ENCODE peak calls at places on chromosomes 16 and 17, in seven cellular contexts. W, Y, Q, T, K, L and N are unnamed samples.

GRCh38 chr16:8496364-8496763 is 93.9 kb downstream of the TMEM114 start:
- DNase-seq in Q (no peak), Y (no peak), L (no peak), K (no peak), T (no peak), W (no peak), N (no peak)

GRCh38 chr17:50298018-50298417 is 23.8 kb downstream of the TMEM92 start:
- DNase-seq in L (no peak), Y (no peak), T (no peak), Q (no peak), K (no peak), W (no peak), N (no peak)

GRCh38 chr17:58325976-58326468 is 2.6 kb downstream of the TSPOAP1 start:
- DNase-seq in T (no peak), W (no peak), Y (peak), Q (no peak), K (no peak), L (no peak), N (no peak)

GRCh38 chr16:11973065-11973464 is 3.5 kb upstream of the SNX29 start:
- DNase-seq in Y (no peak), K (no peak), L (no peak), W (no peak), Q (no peak), T (no peak), N (no peak)

GRCh38 chr17:19335951-19336631 is 26.4 kb downstream of the B9D1 start:
- DNase-seq in T (no peak), K (no peak), L (no peak), W (no peak), Q (no peak), Y (no peak), N (no peak)

GRCh38 chr17:29159286-29159860 is 20.8 kb downstream of the MYO18A start:
- DNase-seq in T (no peak), L (no peak), K (no peak), Q (no peak), Y (no peak), W (no peak), N (no peak)

GRCh38 chr17:13157656-13158055 is 139.8 kb upstream of the ELAC2 start:
- DNase-seq in Y (no peak), W (no peak), Q (no peak), T (no peak), K (no peak), L (no peak), N (no peak)

GRCh38 chr16:907819-908218 is 63.0 kb downstream of the LMF1 start:
- DNase-seq in Y (no peak), Q (no peak), L (no peak), T (no peak), K (no peak), W (no peak), N (no peak)

GRCh38 chr16:67068212-67068753 is 39.3 kb downstream of the CBFB start:
- DNase-seq in Q (no peak), W (peak), K (no peak), T (no peak), L (no peak), Y (peak), N (no peak)

GRCh38 chr17:51165680-51166197 is 472 bp upstream of the NME2 start:
- DNase-seq in Q (peak), L (no peak), K (no peak), Y (no peak), W (peak), T (peak), N (no peak)

GRCh38 chr16:85358704-85359146 is 246.5 kb upstream of the CIBAR2 start:
- DNase-seq in Q (no peak), Y (no peak), K (no peak), T (no peak), W (no peak), L (no peak), N (no peak)

GRCh38 chr16:30957456-30958163 is at the start of gene SETD1A:
- DNase-seq in K (peak), W (peak), L (peak), T (peak), Y (peak), Q (peak), N (peak)
- TF ChIP-seq POLR2A in K (peak), W (no peak), L (no peak), T (no peak), Y (peak), Q (no peak), N (peak)

GRCh38 chr16:69286941-69287713 is 24.0 kb upstream of the VPS4A start:
- DNase-seq in T (peak), Y (peak), K (peak), Q (peak), W (peak), L (no peak), N (peak)
- H3K4me3 ChIP-seq in T (no peak), Y (no peak), K (no peak), Q (no peak), W (no peak), L (no peak), N (no peak)

DNA sequence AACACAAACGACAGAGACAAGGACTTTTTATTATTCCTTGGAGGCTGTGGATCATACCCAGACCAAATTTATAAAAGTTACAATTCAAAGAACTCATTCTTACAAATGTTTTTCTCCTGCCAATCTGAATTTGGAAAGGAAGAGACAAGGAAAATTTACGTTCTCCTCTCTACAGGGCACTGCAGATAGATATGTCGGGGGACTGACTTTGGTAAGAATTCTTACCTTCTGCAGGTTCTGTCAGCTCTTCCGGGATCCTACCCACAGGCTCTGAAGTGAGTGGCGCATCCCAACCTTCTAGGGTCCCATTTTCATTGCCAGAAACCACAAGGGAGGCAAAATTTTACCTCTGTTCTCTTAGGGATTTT is 2.2 kb upstream of the SLFN12L start:
- DNase-seq in K (no peak), Q (no peak), W (no peak), Y (no peak), T (no peak), L (no peak), N (no peak)
- H3K27ac ChIP-seq in K (no peak), Q (peak), W (no peak), Y (no peak), T (peak), L (peak), N (peak)

DNA sequence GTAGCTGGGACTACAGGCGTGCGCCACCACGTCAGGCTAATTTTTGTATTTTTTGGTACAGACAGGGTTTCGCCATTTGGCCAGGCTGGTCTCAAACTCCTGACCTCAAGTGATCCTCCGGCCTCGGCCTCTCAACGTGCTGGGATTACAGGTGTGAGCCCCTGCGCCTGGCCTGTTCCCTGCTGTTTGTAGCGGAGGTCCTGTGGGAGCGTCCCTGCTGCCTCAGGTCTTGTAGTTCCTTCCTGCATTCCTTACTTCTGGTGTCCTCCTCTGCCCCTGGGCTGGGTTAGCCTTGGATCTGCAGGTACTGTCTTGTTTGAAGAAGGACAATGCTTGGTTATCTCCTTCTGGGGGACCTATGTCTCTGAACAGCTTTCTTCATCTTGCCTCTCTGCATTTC is 23.6 kb upstream of the G6PC1 start:
- DNase-seq in Q (no peak), W (no peak), Y (no peak), K (no peak), L (no peak), T (no peak), N (no peak)
- TF ChIP-seq POLR2A in Q (no peak), W (no peak), Y (no peak), K (no peak), L (no peak), T (no peak), N (no peak)

GRCh38 chr17:72587773-72588511 is 467.1 kb downstream of the SOX9 start:
- DNase-seq in Y (peak), K (peak), T (no peak), W (peak), Q (no peak), L (no peak), N (no peak)
- H3K4me3 ChIP-seq in Y (peak), K (no peak), T (no peak), W (no peak), Q (peak), L (no peak), N (no peak)

DNA sequence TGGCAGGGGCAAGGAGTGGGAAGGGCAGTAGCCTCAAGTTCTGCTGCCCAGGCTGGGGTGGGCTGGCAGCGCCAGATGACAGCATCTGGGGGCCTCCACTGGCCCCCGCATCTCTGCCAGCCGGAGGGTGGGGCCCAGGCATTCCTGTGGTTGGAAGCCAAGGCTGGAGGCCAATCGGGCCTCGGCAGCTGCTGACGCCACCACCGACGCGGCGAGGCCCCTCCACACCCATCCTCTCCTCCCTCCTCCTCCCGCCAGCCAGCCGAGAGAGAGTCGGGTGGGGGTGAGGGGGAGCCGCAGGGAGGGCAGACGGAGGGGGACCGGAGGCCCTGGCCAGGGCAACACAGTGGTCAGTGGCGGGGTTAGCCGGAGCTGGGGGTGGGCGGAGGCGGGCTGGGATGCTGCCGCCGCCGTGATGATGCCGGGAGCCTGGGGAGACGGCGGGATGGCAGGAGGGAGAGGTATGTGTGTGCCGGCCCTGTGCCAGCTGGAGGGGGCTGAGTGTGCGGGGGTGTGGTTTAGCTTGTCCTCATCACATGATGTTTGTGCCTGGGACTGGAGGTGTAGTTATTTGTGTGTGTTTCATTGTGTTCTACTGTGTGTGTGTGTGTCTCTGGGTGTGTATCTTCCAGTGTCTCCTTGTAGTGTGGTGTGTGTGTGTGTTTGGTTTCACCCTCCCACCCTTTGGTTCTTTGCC is 36.6 kb downstream of the ARHGAP23 start:
- DNase-seq in K (peak), T (peak), L (peak), Y (peak), W (peak), Q (peak), N (peak)
- H3K27ac ChIP-seq in K (peak), T (peak), L (peak), Y (peak), W (peak), Q (peak), N (peak)

GRCh38 chr16:2699791-2700600 is 17.7 kb downstream of the KCTD5 start:
- DNase-seq in W (no peak), Y (no peak), K (no peak), L (no peak), T (no peak), Q (no peak), N (no peak)
- TF ChIP-seq POLR2A in W (no peak), Y (no peak), K (no peak), L (no peak), T (no peak), Q (no peak), N (no peak)

GRCh38 chr17:57009737-57010445 is 32.0 kb downstream of the SCPEP1 start:
- DNase-seq in K (peak), T (peak), W (peak), Y (peak), Q (peak), L (no peak), N (peak)
- H3K4me3 ChIP-seq in K (no peak), T (no peak), W (no peak), Y (no peak), Q (no peak), L (peak), N (no peak)